ENCODE peak calls at places on chromosomes 2 and 18, in ten cellular contexts. M, V, K, D, S, T, N, R, W and E are unnamed samples.

GRCh38 chr2:73705091-73705490 is 32.1 kb downstream of the TPRKB start:
- DNase-seq in M (no peak), V (no peak), K (no peak), D (no peak), S (no peak), T (no peak), N (no peak), R (no peak), W (no peak), E (no peak)

GRCh38 chr2:119765404-119766002 is 5.8 kb downstream of the PTPN4 start:
- DNase-seq in M (no peak), V (no peak), K (no peak), D (no peak), S (no peak), T (no peak), N (no peak), R (no peak), W (no peak), E (no peak)

GRCh38 chr2:137435176-137435575 is 529.1 kb upstream of the HNMT start:
- DNase-seq in M (no peak), V (no peak), K (no peak), D (peak), S (no peak), T (no peak), N (no peak), R (no peak), W (no peak), E (no peak)

GRCh38 chr2:173584676-173585453 is 230.2 kb downstream of the CDCA7 start:
- DNase-seq in M (peak), V (no peak), K (no peak), D (no peak), S (no peak), T (no peak), N (no peak), R (no peak), W (no peak), E (no peak)

GRCh38 chr2:159285433-159285832 is 1.1 kb downstream of the WDSUB1 start:
- DNase-seq in M (no peak), V (no peak), K (no peak), D (no peak), S (no peak), T (no peak), N (no peak), R (no peak), W (no peak), E (no peak)

GRCh38 chr18:76679877-76680276 is 142.5 kb upstream of the ZNF236 start:
- DNase-seq in M (no peak), V (no peak), K (no peak), D (no peak), S (no peak), T (no peak), N (no peak), R (no peak), W (no peak), E (no peak)

GRCh38 chr18:63970803-63971191 is 916 bp downstream of the SERPINB8 start:
- DNase-seq in M (no peak), V (peak), K (no peak), D (no peak), S (peak), T (no peak), N (no peak), R (no peak), W (peak), E (no peak)

GRCh38 chr2:173106959-173107628 is 31.4 kb downstream of the MAP3K20 start:
- DNase-seq in M (no peak), V (no peak), K (no peak), D (no peak), S (no peak), T (no peak), N (no peak), R (no peak), W (no peak), E (no peak)

GRCh38 chr2:2640371-2640770 is 309.3 kb upstream of the MYT1L start:
- DNase-seq in M (no peak), V (no peak), K (no peak), D (no peak), S (no peak), T (no peak), N (no peak), R (no peak), W (no peak), E (no peak)

GRCh38 chr2:8803658-8804379 is 33.6 kb downstream of the KIDINS220 start:
- DNase-seq in M (peak), V (peak), K (no peak), D (peak), S (peak), T (no peak), N (peak), R (no peak), W (peak), E (peak)

GRCh38 chr2:119476301-119477117 is 44.9 kb downstream of the TMEM37 start:
- DNase-seq in M (peak), V (peak), K (no peak), D (peak), S (peak), T (peak), N (peak), R (no peak), W (no peak), E (peak)